ENCODE peak calls at places on chromosomes 2 and 18, in six cellular contexts. One of them, this sample, is unnamed. For H3K4me1, the result is how much of the 10 kb centered on the place peaks cover.

GRCh38 chr2:218226903-218227302 is 9.9 kb downstream of the ARPC2 start:
- ATAC-seq in HepG2: no peak
- ATAC-seq in A549: no peak
- ATAC-seq in GM12878: no peak
- ATAC-seq in K562: no peak
- ATAC-seq in upper lobe of left lung: no peak
- ATAC-seq in this sample: no peak

GRCh38 chr18:23635283-23636040 is 27.2 kb downstream of the ANKRD29 start:
- ATAC-seq in HepG2: peak
- ATAC-seq in A549: no peak
- ATAC-seq in GM12878: peak
- ATAC-seq in K562: peak
- ATAC-seq in upper lobe of left lung: no peak
- ATAC-seq in this sample: no peak

GRCh38 chr2:32792416-32792815 is 154.3 kb upstream of the LTBP1 start:
- ATAC-seq in HepG2: no peak
- ATAC-seq in A549: no peak
- ATAC-seq in GM12878: no peak
- ATAC-seq in K562: no peak
- ATAC-seq in upper lobe of left lung: no peak
- ATAC-seq in this sample: no peak

GRCh38 chr2:96156926-96157648 is 11.8 kb upstream of the DUSP2 start:
- ATAC-seq in HepG2: no peak
- ATAC-seq in A549: no peak
- ATAC-seq in GM12878: peak
- ATAC-seq in K562: peak
- ATAC-seq in upper lobe of left lung: no peak
- ATAC-seq in this sample: no peak

GRCh38 chr2:226154610-226155009 is 645.0 kb downstream of the IRS1 start:
- ATAC-seq in HepG2: no peak
- ATAC-seq in A549: no peak
- ATAC-seq in GM12878: no peak
- ATAC-seq in K562: no peak
- ATAC-seq in upper lobe of left lung: no peak
- ATAC-seq in this sample: no peak

GRCh38 chr2:222319576-222320440 is 21.0 kb upstream of the PAX3 start:
- ATAC-seq in HepG2: peak
- ATAC-seq in A549: peak
- ATAC-seq in GM12878: peak
- ATAC-seq in K562: no peak
- ATAC-seq in upper lobe of left lung: peak
- ATAC-seq in this sample: peak

GRCh38 chr2:237603718-237604362 is 13.3 kb upstream of the RAB17 start:
- ATAC-seq in HepG2: no peak
- ATAC-seq in A549: no peak
- ATAC-seq in GM12878: peak
- ATAC-seq in K562: no peak
- ATAC-seq in upper lobe of left lung: peak
- ATAC-seq in this sample: peak

GRCh38 chr2:212520340-212520739 is 18.3 kb downstream of the ERBB4 start:
- ATAC-seq in HepG2: peak
- ATAC-seq in A549: peak
- ATAC-seq in GM12878: no peak
- ATAC-seq in K562: no peak
- ATAC-seq in upper lobe of left lung: no peak
- ATAC-seq in this sample: no peak

DNA sequence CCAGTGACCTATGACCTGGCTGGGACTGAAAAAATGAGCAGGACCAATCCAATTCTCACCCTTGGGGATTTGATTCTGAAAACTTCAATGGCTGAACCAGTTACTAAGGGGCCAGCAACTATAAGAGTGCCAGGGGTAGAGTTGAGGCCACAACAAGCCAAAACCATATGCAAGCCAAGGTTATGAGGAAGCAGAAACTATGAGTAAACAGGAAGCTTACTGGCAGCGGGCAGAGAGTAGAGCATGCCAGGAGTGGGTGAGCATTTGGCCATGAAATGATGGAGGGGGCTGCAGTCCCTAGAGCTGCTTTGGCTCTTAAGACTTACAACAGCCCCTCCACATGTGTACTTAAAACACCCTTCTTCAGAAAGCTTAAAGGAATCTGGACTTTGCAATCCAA is 82.4 kb downstream of the RBMS1 start:
- ATAC-seq in HepG2: no peak
- ATAC-seq in A549: peak
- ATAC-seq in GM12878: no peak
- ATAC-seq in K562: no peak
- ATAC-seq in upper lobe of left lung: no peak
- ATAC-seq in this sample: no peak
- H3K4me1 ChIP-seq in HepG2: under half
- H3K4me1 ChIP-seq in A549: under half
- H3K4me1 ChIP-seq in GM12878: under half
- H3K4me1 ChIP-seq in K562: under half
- H3K4me1 ChIP-seq in upper lobe of left lung: under half
- H3K4me1 ChIP-seq in this sample: under half

DNA sequence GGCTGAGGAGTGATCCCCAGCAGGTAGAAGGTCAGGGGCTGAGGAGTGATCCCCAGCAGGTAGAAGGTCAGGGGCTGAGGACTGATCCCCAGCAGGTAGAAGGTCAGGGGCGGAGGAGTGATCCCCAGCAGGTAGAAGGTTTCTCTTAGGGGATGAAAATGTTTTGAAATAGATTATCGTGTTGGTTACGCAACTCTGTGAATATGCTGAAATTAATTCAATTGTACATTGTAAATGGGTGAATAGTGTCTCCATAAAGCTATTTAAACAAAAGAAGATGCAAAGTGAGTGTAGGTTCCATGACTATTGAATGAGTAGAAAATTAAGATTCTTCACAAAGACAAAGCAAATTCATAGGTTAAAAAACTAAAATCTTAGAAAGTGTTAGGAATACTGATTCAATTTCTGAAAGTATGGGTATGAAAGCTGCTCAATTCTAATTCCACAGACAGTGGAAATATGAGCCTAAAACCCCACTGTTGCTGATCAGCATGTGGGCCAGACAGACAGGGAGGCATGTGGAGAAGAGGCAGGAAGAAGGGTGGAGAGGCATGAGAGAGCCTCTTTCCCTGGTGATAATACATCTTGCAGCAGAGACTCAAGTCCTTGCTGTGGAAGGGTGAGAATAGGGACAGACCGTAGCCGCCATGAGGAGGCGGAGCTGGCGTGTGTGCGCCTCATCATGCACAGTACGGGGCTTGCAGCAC is 86.0 kb upstream of the NFATC1 start:
- ATAC-seq in HepG2: no peak
- ATAC-seq in A549: no peak
- ATAC-seq in GM12878: no peak
- ATAC-seq in K562: no peak
- ATAC-seq in upper lobe of left lung: no peak
- ATAC-seq in this sample: no peak
- H3K4me3 ChIP-seq in HepG2: no peak
- H3K4me3 ChIP-seq in A549: no peak
- H3K4me3 ChIP-seq in GM12878: no peak
- H3K4me3 ChIP-seq in K562: no peak
- H3K4me3 ChIP-seq in upper lobe of left lung: no peak
- H3K4me3 ChIP-seq in this sample: no peak

DNA sequence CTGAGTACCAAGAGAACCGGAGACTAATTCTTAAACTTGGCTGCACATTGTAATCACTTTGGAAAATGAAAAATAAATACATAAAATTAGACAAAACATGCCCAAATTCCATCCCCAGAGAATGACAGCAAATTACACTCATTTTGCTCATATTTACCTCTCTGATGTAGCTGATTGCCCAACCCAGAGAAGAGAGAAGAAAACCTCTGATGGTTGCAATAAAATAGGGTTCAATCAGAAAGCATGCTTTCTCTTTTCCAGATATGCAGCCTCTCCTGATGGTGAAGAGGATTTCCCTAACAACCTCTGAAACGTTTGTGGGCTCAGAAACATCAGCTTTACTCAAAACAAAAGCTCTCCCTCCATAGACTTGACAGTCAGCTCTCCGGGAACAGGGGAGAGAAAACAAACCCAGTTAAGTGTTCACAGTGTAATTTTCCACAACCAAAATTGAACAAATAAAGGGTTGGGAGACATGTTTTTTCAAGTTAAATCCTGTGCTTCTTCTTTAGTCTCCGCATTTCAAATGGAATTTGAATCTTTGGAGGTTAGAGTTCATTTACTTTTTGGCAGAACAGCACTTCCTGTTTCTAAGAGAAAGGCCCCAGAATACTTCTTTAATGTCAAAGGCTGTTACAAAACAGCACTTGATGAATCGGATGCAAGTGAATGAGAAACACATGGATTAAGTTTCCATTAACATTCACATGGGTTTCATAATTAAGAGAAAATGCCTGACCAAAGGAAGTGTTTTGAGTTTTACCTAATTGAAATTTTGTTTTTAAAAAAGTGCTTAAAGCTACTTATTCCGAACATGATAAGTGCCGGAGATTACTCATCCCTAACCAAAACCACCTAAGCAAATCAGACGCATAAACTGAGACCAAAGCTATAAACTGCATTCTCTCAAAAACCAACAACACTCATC is 570.1 kb upstream of the SYT4 start:
- ATAC-seq in HepG2: no peak
- ATAC-seq in A549: no peak
- ATAC-seq in GM12878: no peak
- ATAC-seq in K562: no peak
- ATAC-seq in upper lobe of left lung: peak
- ATAC-seq in this sample: peak
- TF ChIP-seq EP300 in HepG2: no peak
- TF ChIP-seq EP300 in A549: no peak
- TF ChIP-seq EP300 in GM12878: no peak
- TF ChIP-seq EP300 in K562: no peak
- TF ChIP-seq EP300 in upper lobe of left lung: no peak
- TF ChIP-seq EP300 in this sample: no peak

GRCh38 chr2:112045446-112046014 is 9.5 kb upstream of the TMEM87B start:
- ATAC-seq in HepG2: no peak
- ATAC-seq in A549: no peak
- ATAC-seq in GM12878: no peak
- ATAC-seq in K562: no peak
- ATAC-seq in upper lobe of left lung: no peak
- ATAC-seq in this sample: no peak
- H3K4me1 ChIP-seq in HepG2: half or more
- H3K4me1 ChIP-seq in A549: under half
- H3K4me1 ChIP-seq in GM12878: under half
- H3K4me1 ChIP-seq in K562: under half
- H3K4me1 ChIP-seq in upper lobe of left lung: under half
- H3K4me1 ChIP-seq in this sample: under half

DNA sequence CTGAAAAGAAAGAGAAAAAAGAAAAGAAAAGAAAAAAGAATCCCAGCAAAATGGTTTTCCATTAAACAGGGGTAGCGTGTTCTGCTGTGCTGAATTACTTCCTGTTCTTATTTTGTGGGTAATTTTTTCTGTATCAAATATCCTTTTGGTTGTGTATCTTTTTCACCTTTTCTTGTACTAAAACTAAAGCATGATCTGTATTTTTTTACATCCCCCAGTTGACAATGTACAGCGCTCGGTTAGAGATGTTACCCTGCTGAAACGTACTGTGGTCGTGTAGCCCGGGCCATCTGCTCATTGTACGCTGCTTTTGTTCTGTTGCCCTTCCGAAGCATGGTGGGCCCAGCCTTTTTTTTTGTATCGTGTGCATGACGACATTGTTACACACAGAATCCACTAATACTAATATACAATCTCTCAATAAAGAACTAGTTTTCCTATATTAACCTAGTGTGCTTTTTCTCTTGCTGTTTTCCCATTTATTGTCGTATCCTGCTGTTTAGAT is 233.1 kb downstream of the HAUS1 start:
- ATAC-seq in HepG2: no peak
- ATAC-seq in A549: no peak
- ATAC-seq in GM12878: no peak
- ATAC-seq in K562: no peak
- ATAC-seq in upper lobe of left lung: no peak
- ATAC-seq in this sample: no peak
- H3K4me3 ChIP-seq in HepG2: no peak
- H3K4me3 ChIP-seq in A549: no peak
- H3K4me3 ChIP-seq in GM12878: no peak
- H3K4me3 ChIP-seq in K562: no peak
- H3K4me3 ChIP-seq in upper lobe of left lung: no peak
- H3K4me3 ChIP-seq in this sample: no peak

GRCh38 chr2:61970807-61971556 is 65.5 kb downstream of the COMMD1 start:
- ATAC-seq in HepG2: peak
- ATAC-seq in A549: peak
- ATAC-seq in GM12878: no peak
- ATAC-seq in K562: peak
- ATAC-seq in upper lobe of left lung: no peak
- ATAC-seq in this sample: no peak

GRCh38 chr2:61966087-61966727 is 60.7 kb downstream of the COMMD1 start:
- ATAC-seq in HepG2: no peak
- ATAC-seq in A549: no peak
- ATAC-seq in GM12878: no peak
- ATAC-seq in K562: no peak
- ATAC-seq in upper lobe of left lung: no peak
- ATAC-seq in this sample: no peak

GRCh38 chr2:61967262-61967661 is 61.8 kb downstream of the COMMD1 start:
- ATAC-seq in HepG2: no peak
- ATAC-seq in A549: no peak
- ATAC-seq in GM12878: no peak
- ATAC-seq in K562: no peak
- ATAC-seq in upper lobe of left lung: no peak
- ATAC-seq in this sample: no peak

DNA sequence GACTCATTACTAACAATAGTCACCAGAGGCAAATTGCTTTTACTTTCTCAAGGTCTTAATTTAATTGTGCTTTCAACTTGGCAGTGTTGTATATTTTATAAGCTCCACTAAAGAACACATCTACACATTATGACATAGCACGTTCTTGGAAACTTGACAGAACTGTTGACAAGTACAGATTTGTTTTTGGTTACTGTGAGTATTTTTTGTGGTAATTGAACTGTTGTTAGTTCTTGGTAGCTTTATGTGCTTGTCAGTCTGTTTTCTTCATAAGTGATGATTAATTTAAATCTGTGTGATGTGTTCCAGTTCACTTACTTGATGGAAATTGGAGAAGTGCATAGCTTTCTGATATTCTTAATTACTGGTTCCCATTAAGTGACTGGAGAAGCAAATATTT is 63.9 kb downstream of the COMMD1 start:
- ATAC-seq in HepG2: no peak
- ATAC-seq in A549: no peak
- ATAC-seq in GM12878: no peak
- ATAC-seq in K562: no peak
- ATAC-seq in upper lobe of left lung: no peak
- ATAC-seq in this sample: peak
- TF ChIP-seq EP300 in HepG2: no peak
- TF ChIP-seq EP300 in A549: no peak
- TF ChIP-seq EP300 in GM12878: no peak
- TF ChIP-seq EP300 in K562: no peak
- TF ChIP-seq EP300 in upper lobe of left lung: no peak
- TF ChIP-seq EP300 in this sample: no peak

This sample was measured in gastroesophageal sphincter.